ENCODE peak calls at places on chromosome 11, in ten cellular contexts. U, P, L, A, S, G, R, F, J and B are unnamed samples.

GRCh38 chr11:23233075-23233474 is 372.8 kb upstream of the CCDC179 start:
- DNase-seq in S (no peak), L (no peak), P (no peak), R (no peak), G (no peak), A (no peak), J (no peak), F (peak), U (peak), B (peak)

GRCh38 chr11:37525336-37525735 is 927.3 kb upstream of the RAG2 start:
- DNase-seq in U (peak), P (no peak), G (no peak), A (no peak), F (peak), S (no peak), L (no peak), J (no peak), R (no peak), B (no peak)

GRCh38 chr11:105144887-105145286 is 5.3 kb upstream of the CARD18 start:
- DNase-seq in U (peak), S (no peak), L (no peak), J (no peak), F (peak), R (no peak), A (no peak), P (no peak), G (no peak), B (peak)

GRCh38 chr11:12243511-12243910 is 133.1 kb downstream of the MICAL2 start:
- DNase-seq in J (no peak), U (no peak), R (no peak), L (no peak), G (no peak), S (no peak), F (no peak), A (no peak), P (no peak), B (no peak)

GRCh38 chr11:65489061-65489705 is 9.7 kb upstream of the MALAT1 start:
- DNase-seq in L (no peak), R (peak), F (peak), P (no peak), U (no peak), S (no peak), A (no peak), J (no peak), G (no peak), B (no peak)

GRCh38 chr11:112499908-112500204 is 239.2 kb upstream of the PLET1 start:
- DNase-seq in R (no peak), U (no peak), J (no peak), A (no peak), S (no peak), G (no peak), P (no peak), F (no peak), L (no peak), B (no peak)

GRCh38 chr11:65310756-65311155 is 3.9 kb upstream of the CDC42EP2 start:
- DNase-seq in S (peak), R (no peak), U (no peak), P (no peak), J (no peak), G (no peak), L (no peak), F (no peak), A (no peak), B (no peak)

GRCh38 chr11:12170984-12171383 is 60.6 kb downstream of the MICAL2 start:
- DNase-seq in R (peak), F (peak), A (peak), G (no peak), P (no peak), S (no peak), U (no peak), J (no peak), L (no peak), B (no peak)

GRCh38 chr11:106389096-106389495 is 311.6 kb downstream of the AASDHPPT start:
- DNase-seq in A (no peak), P (no peak), S (no peak), U (peak), F (peak), L (no peak), R (no peak), G (no peak), J (no peak), B (no peak)

GRCh38 chr11:113553235-113553634 is 78.0 kb upstream of the DRD2 start:
- DNase-seq in R (no peak), P (no peak), A (no peak), G (no peak), L (no peak), J (no peak), F (peak), S (no peak), U (peak), B (peak)

GRCh38 chr11:43581370-43582023 is 99.0 kb upstream of the HSD17B12 start:
- DNase-seq in A (no peak), R (no peak), P (peak), F (no peak), L (no peak), S (no peak), U (no peak), G (peak), J (no peak), B (no peak)

GRCh38 chr11:69212121-69213110 is 56.7 kb downstream of the SMIM38 start:
- DNase-seq in P (no peak), S (no peak), G (no peak), F (peak), R (peak), U (no peak), A (no peak), L (no peak), J (peak), B (no peak)
- TF ChIP-seq CTCF in P (no peak), S (no peak), G (no peak), F (peak), R (no peak), U (peak), A (no peak), L (no peak), J (no peak), B (peak)

GRCh38 chr11:76799061-76799804 is 16.1 kb downstream of the TSKU start:
- DNase-seq in R (peak), J (peak), A (peak), L (no peak), S (peak), U (peak), P (peak), F (peak), G (peak), B (no peak)
- TF ChIP-seq CTCF in R (peak), J (peak), A (peak), L (peak), S (peak), U (peak), P (peak), F (peak), G (peak), B (peak)

DNA sequence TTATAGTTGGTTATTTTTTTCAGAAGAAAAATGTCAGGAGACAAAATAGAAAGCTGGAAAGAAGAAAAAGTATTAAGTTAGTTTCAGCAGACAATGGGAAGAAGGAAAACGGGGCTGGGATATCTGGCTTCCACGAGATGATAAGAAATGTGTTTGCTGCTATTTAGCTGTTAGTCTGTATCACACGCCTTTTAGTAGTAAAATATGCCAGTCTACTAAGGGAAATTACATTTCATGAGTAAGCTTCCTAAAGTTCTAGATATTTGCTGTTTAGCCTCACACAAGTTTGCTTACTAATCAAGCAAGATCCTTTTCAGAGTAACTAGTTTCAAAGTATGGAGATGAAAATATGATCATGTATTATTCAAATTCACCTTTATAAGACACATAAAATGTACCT is 1.5 kb downstream of the OR51B4 start:
- DNase-seq in F (no peak), J (no peak), G (no peak), A (no peak), R (no peak), L (no peak), S (no peak), U (no peak), P (no peak), B (no peak)
- TF ChIP-seq CTCF in F (no peak), J (no peak), G (no peak), A (no peak), R (no peak), L (no peak), S (no peak), U (no peak), P (no peak), B (no peak)

GRCh38 chr11:10307411-10308207 is 2.7 kb downstream of the ADM start:
- DNase-seq in J (peak), P (peak), S (peak), G (peak), A (peak), U (peak), L (peak), R (peak), F (peak), B (peak)
- TF ChIP-seq CTCF in J (peak), P (peak), S (peak), G (peak), A (peak), U (peak), L (peak), R (peak), F (peak), B (peak)

GRCh38 chr11:125423247-125423849 is 72.7 kb downstream of the FEZ1 start:
- DNase-seq in A (no peak), U (peak), R (no peak), P (no peak), S (peak), G (peak), F (peak), J (no peak), L (no peak), B (no peak)
- TF ChIP-seq CTCF in A (no peak), U (peak), R (no peak), P (no peak), S (peak), G (peak), F (peak), J (no peak), L (no peak), B (peak)

DNA sequence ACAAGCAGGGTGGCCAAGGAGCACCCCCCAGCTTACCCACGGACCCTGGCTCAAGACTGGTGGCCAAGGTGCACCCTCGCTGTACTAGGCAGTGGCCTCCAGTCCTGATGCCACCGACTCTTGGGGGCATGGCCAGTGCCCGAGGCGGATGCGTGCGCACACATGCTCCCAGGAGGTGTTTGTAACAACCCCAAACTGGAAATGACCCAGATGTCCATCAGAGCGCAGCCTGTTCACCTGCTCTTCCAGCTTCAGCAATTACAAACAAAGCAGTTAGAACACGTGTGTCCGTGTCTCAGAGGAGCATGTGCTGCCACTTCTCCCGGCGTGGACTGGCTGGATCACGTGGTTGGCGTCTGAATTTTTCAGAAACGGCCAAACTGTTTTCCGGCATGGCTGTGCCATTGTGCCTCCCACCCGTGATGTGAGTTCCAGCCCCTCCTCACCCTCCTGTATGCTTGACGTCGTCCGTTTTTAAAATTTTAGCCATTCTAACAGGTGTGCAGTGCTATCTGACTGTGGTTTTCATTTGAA is 7.1 kb upstream of the MUC6 start:
- DNase-seq in R (no peak), L (no peak), P (no peak), A (no peak), S (no peak), G (no peak), J (no peak), U (no peak), F (no peak), B (no peak)
- TF ChIP-seq CTCF in R (no peak), L (no peak), P (no peak), A (no peak), S (no peak), G (no peak), J (no peak), U (no peak), F (no peak), B (no peak)

DNA sequence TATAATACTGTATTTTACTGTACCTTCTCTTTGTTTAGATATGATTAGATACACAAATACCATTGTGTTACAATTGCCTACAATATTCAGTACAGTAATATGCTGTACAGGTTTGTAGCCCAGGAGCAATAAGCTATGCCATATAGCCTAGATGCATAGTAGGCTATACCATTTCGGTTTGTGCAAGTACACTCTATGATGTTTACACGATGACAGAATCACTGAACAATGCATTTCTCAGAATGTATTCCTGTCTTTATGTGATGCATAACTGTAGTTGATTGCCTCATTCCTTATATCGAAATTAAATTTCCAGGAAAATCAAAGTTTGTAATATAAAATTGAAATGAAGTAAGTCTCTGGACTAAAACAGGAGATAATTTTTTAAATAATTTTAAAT is 49.3 kb upstream of the OR5P2 start:
- DNase-seq in S (no peak), P (no peak), A (no peak), G (no peak), L (no peak), J (no peak), F (no peak), R (no peak), U (peak), B (no peak)
- TF ChIP-seq CTCF in S (no peak), P (no peak), A (no peak), G (no peak), L (no peak), J (no peak), F (no peak), R (no peak), U (no peak), B (no peak)

DNA sequence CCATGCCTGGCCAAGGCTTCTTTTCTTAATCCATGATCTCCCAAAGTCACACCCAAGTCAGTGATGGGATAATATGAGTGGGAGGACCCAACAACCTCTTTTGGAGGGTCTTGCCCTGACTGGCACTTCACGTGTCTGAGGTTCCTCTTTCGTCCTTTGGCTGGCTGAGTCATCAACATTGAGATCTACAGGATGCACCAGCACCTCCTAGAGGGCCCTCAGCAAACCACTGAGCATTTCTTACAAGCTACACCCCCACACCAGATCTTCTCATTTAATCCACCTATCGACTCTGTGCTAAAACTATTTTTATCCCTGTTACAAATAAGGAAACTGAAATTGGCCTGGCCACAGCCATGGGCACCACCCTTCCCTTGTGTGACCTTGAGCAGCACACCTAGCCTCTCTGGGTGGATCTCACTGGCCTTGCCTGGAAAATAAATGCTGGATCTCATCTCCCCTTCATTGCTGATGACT is 63.4 kb downstream of the FLI1 start:
- DNase-seq in A (no peak), P (no peak), R (no peak), G (peak), U (peak), S (no peak), J (no peak), F (peak), L (peak), B (no peak)
- TF ChIP-seq CTCF in A (no peak), P (peak), R (no peak), G (peak), U (peak), S (peak), J (no peak), F (peak), L (no peak), B (no peak)